ENCODE peak calls at places on chromosome 22, in four cellular contexts. D, Q, A and E are unnamed samples.

GRCh38 chr22:30221121-30221992 is 25.2 kb downstream of the LIF start:
- DNase-seq in D (no peak), Q (no peak), A (no peak), E (no peak)

GRCh38 chr22:37089451-37089850 is 20.1 kb downstream of the TMPRSS6 start:
- DNase-seq in D (no peak), Q (no peak), A (no peak), E (no peak)

GRCh38 chr22:23769321-23769965 is 1.7 kb upstream of the CHCHD10 start:
- DNase-seq in D (no peak), Q (peak), A (no peak), E (no peak)

GRCh38 chr22:29798318-29798717 is 31.1 kb downstream of the UQCR10 start:
- DNase-seq in D (no peak), Q (no peak), A (no peak), E (no peak)

GRCh38 chr22:41915035-41915782 is at the start of gene SHISA8:
- DNase-seq in D (no peak), Q (peak), A (no peak), E (peak)

GRCh38 chr22:38046070-38046748 is 11.0 kb upstream of the PICK1 start:
- DNase-seq in D (no peak), Q (no peak), A (no peak), E (no peak)

GRCh38 chr22:31425331-31426050 is 26.1 kb downstream of the DRG1 start:
- DNase-seq in D (no peak), Q (no peak), A (no peak), E (peak)

GRCh38 chr22:32083814-32084213 is 40.8 kb downstream of the SLC5A1 start:
- DNase-seq in D (no peak), Q (no peak), A (no peak), E (no peak)

GRCh38 chr22:32325811-32326237 is 31.8 kb upstream of the RFPL3 start:
- DNase-seq in D (no peak), Q (no peak), A (no peak), E (no peak)

GRCh38 chr22:20533879-20534265 is 26.5 kb downstream of the MED15 start:
- DNase-seq in D (no peak), Q (no peak), A (no peak), E (no peak)

GRCh38 chr22:26552466-26552865 is 37.5 kb downstream of the TPST2 start:
- DNase-seq in D (peak), Q (no peak), A (no peak), E (peak)

GRCh38 chr22:26610072-26610958 is 7.5 kb downstream of the CRYBB1 start:
- DNase-seq in D (peak), Q (no peak), A (peak), E (peak)

GRCh38 chr22:31343235-31344191 is 2.6 kb downstream of the PATZ1 start:
- DNase-seq in D (no peak), Q (peak), A (no peak), E (peak)

GRCh38 chr22:40728731-40729189 is 49.5 kb downstream of the MCHR1 start:
- DNase-seq in D (peak), Q (no peak), A (no peak), E (peak)

GRCh38 chr22:39180566-39180965 is 28.1 kb upstream of the CBX7 start:
- DNase-seq in D (no peak), Q (no peak), A (no peak), E (no peak)

GRCh38 chr22:23438216-23438615 is 141.9 kb downstream of the IGLL1 start:
- DNase-seq in D (no peak), Q (no peak), A (no peak), E (no peak)

GRCh38 chr22:21025763-21026755 is 6.3 kb downstream of the SLC7A4 start:
- DNase-seq in D (no peak), Q (no peak), A (no peak), E (no peak)

GRCh38 chr22:37618072-37618656 is 9.5 kb downstream of the GGA1 start:
- DNase-seq in D (no peak), Q (no peak), A (no peak), E (no peak)

GRCh38 chr22:26756675-26757293 is 99.4 kb downstream of the MIAT start:
- DNase-seq in D (peak), Q (peak), A (no peak), E (peak)

GRCh38 chr22:36746571-36746970 is 29.3 kb downstream of the IFT27 start:
- DNase-seq in D (no peak), Q (no peak), A (no peak), E (no peak)

GRCh38 chr22:50218996-50219727 is 18.4 kb downstream of the SELENOO start:
- DNase-seq in D (peak), Q (peak), A (peak), E (peak)

GRCh38 chr22:39343259-39344045 is 6.3 kb upstream of the SYNGR1 start:
- DNase-seq in D (peak), Q (peak), A (peak), E (peak)

GRCh38 chr22:29907753-29908515 is 25.0 kb downstream of the MTMR3 start:
- DNase-seq in D (peak), Q (peak), A (peak), E (peak)

GRCh38 chr22:23219317-23219716 is 39.0 kb downstream of the BCR start:
- DNase-seq in D (no peak), Q (peak), A (no peak), E (no peak)

GRCh38 chr22:44261164-44261860 is 51.4 kb downstream of the SHISAL1 start:
- DNase-seq in D (no peak), Q (no peak), A (no peak), E (no peak)

GRCh38 chr22:30185129-30185528 is 61.4 kb downstream of the LIF start:
- DNase-seq in D (no peak), Q (no peak), A (no peak), E (no peak)

GRCh38 chr22:22520020-22520656 is at the start of gene ZNF280A:
- DNase-seq in D (peak), Q (no peak), A (no peak), E (no peak)

GRCh38 chr22:46013460-46014416 is 36.8 kb upstream of the WNT7B start:
- DNase-seq in D (peak), Q (peak), A (peak), E (peak)

GRCh38 chr22:38413085-38414008 is 41.7 kb downstream of the KCNJ4 start:
- DNase-seq in D (no peak), Q (peak), A (no peak), E (peak)

GRCh38 chr22:22062306-22062793 is 79.8 kb upstream of the TOP3B start:
- DNase-seq in D (no peak), Q (no peak), A (no peak), E (no peak)

GRCh38 chr22:45586651-45587405 is 84.1 kb downstream of the FBLN1 start:
- DNase-seq in D (no peak), Q (no peak), A (no peak), E (no peak)

GRCh38 chr22:45469573-45470383 is 32.9 kb upstream of the FBLN1 start:
- DNase-seq in D (peak), Q (peak), A (peak), E (peak)